ENCODE peak calls at places on chromosomes 4 and X, in four cellular contexts. A is upper lobe of right lung, W is psoas muscle, C is stomach. K is an unnamed sample.

GRCh38 chrX:41739871-41740270 is 15.9 kb downstream of the GPR82 start:
- DNase-seq in W (no peak), A (no peak), C (no peak), K (no peak)

GRCh38 chr4:156298230-156298629 is 344.6 kb upstream of the CTSO start:
- DNase-seq in C (no peak), W (no peak), A (no peak), K (no peak)

GRCh38 chr4:137610960-137611359 is 78.7 kb upstream of the PCDH18 start:
- DNase-seq in C (no peak), W (no peak), A (no peak), K (no peak)

GRCh38 chr4:186584912-186585311 is 29.5 kb upstream of the MTNR1A start:
- DNase-seq in C (no peak), W (no peak), A (no peak), K (no peak)

GRCh38 chr4:13543648-13544555 is at the start of gene NKX3-2:
- DNase-seq in C (no peak), W (no peak), A (no peak), K (no peak)

GRCh38 chr4:82823062-82823461 is 24.5 kb upstream of the SCD5 start:
- DNase-seq in W (no peak), C (no peak), A (no peak), K (no peak)

GRCh38 chr4:55396305-55397023 is 707 bp downstream of the TMEM165 start:
- DNase-seq in C (peak; percentile 46), A (peak; percentile 80), W (peak; percentile 70), K (no peak)

GRCh38 chrX:18887177-18887820 is 96.6 kb downstream of the PHKA2 start:
- DNase-seq in A (peak; percentile 69), C (peak; percentile 34), W (peak; percentile 72), K (no peak)

GRCh38 chrX:111181883-111182400 is 86.0 kb downstream of the PAK3 start:
- DNase-seq in A (no peak), C (no peak), W (no peak), K (no peak)

GRCh38 chrX:30865020-30865419 is 24.0 kb downstream of the TAB3 start:
- DNase-seq in A (no peak), W (no peak), C (no peak), K (no peak)

GRCh38 chr4:1981251-1982055 is 27.3 kb downstream of the NELFA start:
- DNase-seq in C (peak; percentile 69), A (peak; percentile 63), W (peak; percentile 49), K (no peak)

GRCh38 chr4:177313263-177313662 is 3.6 kb downstream of the NEIL3 start:
- DNase-seq in C (no peak), W (no peak), A (no peak), K (no peak)

GRCh38 chr4:177308842-177309524 is 691 bp upstream of the NEIL3 start:
- DNase-seq in W (no peak), A (no peak), C (no peak), K (no peak)

GRCh38 chr4:177308125-177308524 is 1.5 kb upstream of the NEIL3 start:
- DNase-seq in A (no peak), C (no peak), W (no peak), K (no peak)

DNA sequence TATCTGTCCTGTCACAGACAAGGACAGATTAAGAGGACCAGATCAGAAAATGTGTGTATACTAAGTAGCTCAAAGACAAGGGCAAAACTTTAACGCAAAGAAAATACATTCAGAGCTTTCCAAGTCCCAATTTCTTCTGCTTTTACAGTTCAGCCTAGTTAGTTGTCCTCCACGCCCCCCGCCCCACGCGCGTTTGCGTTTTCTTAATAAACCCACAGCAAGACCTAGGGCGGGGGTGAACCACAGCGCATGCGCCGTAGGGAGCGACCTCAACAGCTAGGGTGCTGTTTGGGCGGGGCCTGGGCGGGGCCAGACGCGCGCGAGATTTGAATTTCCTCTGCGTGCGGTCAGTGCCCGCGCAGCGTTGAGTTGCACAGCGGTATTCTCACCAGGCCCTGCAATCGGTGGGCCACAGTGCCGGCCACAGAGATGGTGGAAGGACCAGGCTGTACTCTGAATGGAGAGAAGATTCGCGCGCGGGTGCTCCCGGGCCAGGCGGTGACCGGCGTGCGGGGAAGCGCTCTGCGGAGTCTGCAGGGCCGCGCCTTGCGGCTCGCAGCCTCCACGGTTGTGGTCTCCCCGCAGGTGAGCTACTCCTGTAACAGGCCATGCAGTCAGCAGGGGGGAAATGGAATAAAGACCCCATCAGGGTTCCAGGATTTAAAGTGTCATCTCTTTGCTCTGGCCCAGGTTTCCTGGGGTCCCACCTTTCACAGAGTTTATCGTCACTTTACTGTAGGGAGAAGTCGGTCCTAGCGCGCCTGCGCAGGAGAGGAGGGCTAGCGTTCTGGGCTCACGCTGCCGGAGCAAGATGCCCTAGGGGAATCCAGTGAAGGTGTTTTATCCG is at the start of gene NEIL3:
- DNase-seq in W (peak; percentile 93), A (peak; percentile 96), C (peak; percentile 90), K (peak; percentile 49)
- H3K4me3 ChIP-seq in W (peak within 1 kb of the TSS; percentile 74), A (peak within 1 kb of the TSS; percentile 62), C (peak within 1 kb of the TSS; percentile 83), K (peak within 1 kb of the TSS; percentile 87)

DNA sequence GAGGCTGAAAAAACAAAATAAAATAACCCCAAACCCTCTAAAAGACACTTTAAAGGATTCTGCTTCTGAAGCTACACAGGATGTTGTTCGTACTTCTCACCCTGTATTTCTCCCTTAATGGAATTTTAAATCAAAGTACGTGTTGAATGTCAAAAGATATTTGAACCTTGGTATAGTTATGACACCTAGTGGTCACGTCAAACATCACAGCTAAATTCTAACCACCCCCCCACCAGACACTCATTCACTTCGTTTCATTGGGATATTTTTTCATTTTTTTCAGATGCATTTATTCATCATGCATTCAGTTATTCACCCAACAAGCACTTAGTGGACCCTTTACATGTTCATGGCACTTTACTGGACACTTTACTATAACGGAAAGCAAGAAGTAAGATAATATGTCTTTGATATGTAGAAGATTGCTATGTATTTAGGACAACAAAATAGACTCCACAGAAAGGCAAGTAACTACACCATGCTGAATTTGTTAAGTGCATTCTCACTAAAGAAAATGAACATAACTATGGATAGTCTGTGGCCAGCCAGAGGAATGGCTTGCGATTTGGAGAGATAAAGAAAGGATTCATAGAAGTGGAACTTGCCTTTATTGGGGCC is 62.5 kb upstream of the GPR174 start:
- DNase-seq in W (no peak), A (no peak), C (no peak), K (no peak)
- H3K4me3 ChIP-seq in W (no peak overlapping the region), A (no peak overlapping the region), C (no peak overlapping the region), K (no peak overlapping the region)

DNA sequence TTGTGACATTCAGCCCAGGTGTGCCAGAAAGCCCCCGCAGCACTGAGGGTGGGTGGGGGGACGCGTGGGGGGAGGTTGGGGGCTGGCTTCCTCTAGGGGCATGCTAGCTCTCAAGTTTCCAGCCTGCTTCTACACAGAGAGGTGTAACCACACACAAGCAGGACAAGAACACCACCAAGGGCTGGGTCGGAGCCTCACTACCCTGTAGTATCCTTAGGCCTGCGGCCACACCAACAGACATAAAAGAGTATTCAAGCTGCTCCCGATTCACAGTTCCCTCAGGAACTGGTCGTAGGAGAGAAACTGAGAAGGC is 1.8 kb downstream of the USP46 start:
- DNase-seq in A (no peak), W (no peak), C (no peak), K (no peak)
- H3K4me3 ChIP-seq in A (no peak overlapping the region), W (peak overlapping the region; percentile 87), C (peak overlapping the region; percentile 79), K (no peak overlapping the region)

DNA sequence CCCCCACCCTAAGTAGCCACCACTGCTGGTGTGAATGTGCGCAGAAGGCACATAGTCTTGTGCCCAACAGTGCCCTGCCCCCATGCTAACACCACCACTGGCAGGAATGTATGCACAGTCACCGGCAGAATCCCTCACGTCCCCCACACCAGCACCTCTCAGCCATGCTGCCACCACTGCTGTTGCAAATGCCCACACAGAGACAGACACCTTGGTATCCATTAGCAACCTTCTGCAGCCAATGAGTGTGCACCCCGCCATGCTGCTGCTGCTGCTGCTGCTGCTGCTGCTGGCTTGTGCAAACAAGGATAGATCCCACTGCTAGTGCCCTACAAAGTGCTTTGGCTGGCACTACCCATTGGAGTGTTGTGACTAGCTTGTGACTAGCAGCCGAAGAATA is 52.4 kb upstream of the MMAA start:
- DNase-seq in W (no peak), C (no peak), A (no peak), K (no peak)
- H3K4me3 ChIP-seq in W (no peak overlapping the region), C (no peak overlapping the region), A (no peak overlapping the region), K (no peak overlapping the region)

GRCh38 chrX:16120431-16120830 is 2.9 kb upstream of the GRPR start:
- DNase-seq in C (no peak), A (no peak), W (no peak), K (no peak)

GRCh38 chrX:16119353-16120220 is 3.8 kb upstream of the GRPR start:
- DNase-seq in C (no peak), W (no peak), A (no peak), K (no peak)

GRCh38 chrX:16113978-16114554 is 9.3 kb upstream of the GRPR start:
- DNase-seq in A (no peak), C (no peak), W (no peak), K (no peak)

GRCh38 chrX:16112428-16112827 is 10.9 kb upstream of the GRPR start:
- DNase-seq in W (no peak), C (no peak), A (no peak), K (no peak)

GRCh38 chrX:16114640-16115039 is 8.7 kb upstream of the GRPR start:
- DNase-seq in A (no peak), C (no peak), W (no peak), K (no peak)
- H3K4me3 ChIP-seq in A (no peak overlapping the region), C (no peak overlapping the region), W (no peak overlapping the region), K (no peak overlapping the region)

GRCh38 chrX:50204364-50204899 is at the start of gene CCNB3:
- DNase-seq in A (peak; percentile 85), W (peak; percentile 79), C (peak; percentile 74), K (peak; percentile 65)
- H3K4me3 ChIP-seq in A (peak within 1 kb of the TSS; percentile 30), W (peak within 1 kb of the TSS; percentile 52), C (peak within 1 kb of the TSS; percentile 26), K (peak within 1 kb of the TSS; percentile 45)

K was measured in LNCaP clone FGC.